ENCODE peak calls at places on chromosomes 11 and 22, in six cellular contexts. One of them, this sample, is unnamed.

GRCh38 chr11:107783121-107783520 is 71.3 kb upstream of the SLN start:
- DNase-seq in T-cell: no peak
- DNase-seq in AG10803: no peak
- DNase-seq in M059J: no peak
- DNase-seq in A549: no peak
- DNase-seq in HCEC 1CT: no peak
- DNase-seq in this sample: no peak

GRCh38 chr11:31500560-31500959 is 8.9 kb downstream of the IMMP1L start:
- DNase-seq in T-cell: no peak
- DNase-seq in AG10803: no peak
- DNase-seq in M059J: no peak
- DNase-seq in A549: no peak
- DNase-seq in HCEC 1CT: no peak
- DNase-seq in this sample: no peak

GRCh38 chr11:36093548-36093947 is 149.7 kb downstream of the LDLRAD3 start:
- DNase-seq in T-cell: no peak
- DNase-seq in AG10803: no peak
- DNase-seq in M059J: no peak
- DNase-seq in A549: no peak
- DNase-seq in HCEC 1CT: no peak
- DNase-seq in this sample: no peak

GRCh38 chr11:119316729-119317591 is at the start of gene MCAM:
- DNase-seq in T-cell: no peak
- DNase-seq in AG10803: no peak
- DNase-seq in M059J: peak
- DNase-seq in A549: no peak
- DNase-seq in HCEC 1CT: no peak
- DNase-seq in this sample: peak

GRCh38 chr11:1747753-1748466 is 2.5 kb downstream of the IFITM10 start:
- DNase-seq in T-cell: no peak
- DNase-seq in AG10803: no peak
- DNase-seq in M059J: no peak
- DNase-seq in A549: no peak
- DNase-seq in HCEC 1CT: no peak
- DNase-seq in this sample: no peak

GRCh38 chr11:126585388-126586302 is 230.2 kb downstream of the ST3GAL4 start:
- DNase-seq in T-cell: no peak
- DNase-seq in AG10803: peak
- DNase-seq in M059J: peak
- DNase-seq in A549: peak
- DNase-seq in HCEC 1CT: peak
- DNase-seq in this sample: peak

GRCh38 chr11:58195939-58196338 is 7.1 kb downstream of the OR9Q2 start:
- DNase-seq in T-cell: no peak
- DNase-seq in AG10803: no peak
- DNase-seq in M059J: no peak
- DNase-seq in A549: no peak
- DNase-seq in HCEC 1CT: no peak
- DNase-seq in this sample: no peak

GRCh38 chr22:38955926-38956325 is 1.5 kb upstream of the APOBEC3A start:
- DNase-seq in T-cell: no peak
- DNase-seq in AG10803: no peak
- DNase-seq in M059J: no peak
- DNase-seq in A549: no peak
- DNase-seq in HCEC 1CT: no peak
- DNase-seq in this sample: no peak

GRCh38 chr22:28283025-28283654 is 364.1 kb upstream of the PITPNB start:
- DNase-seq in T-cell: no peak
- DNase-seq in AG10803: peak
- DNase-seq in M059J: peak
- DNase-seq in A549: no peak
- DNase-seq in HCEC 1CT: peak
- DNase-seq in this sample: no peak

GRCh38 chr11:65042899-65043298 is 1.9 kb downstream of the SAC3D1 start:
- DNase-seq in T-cell: no peak
- DNase-seq in AG10803: no peak
- DNase-seq in M059J: no peak
- DNase-seq in A549: no peak
- DNase-seq in HCEC 1CT: no peak
- DNase-seq in this sample: no peak